ENCODE peak calls at places on chromosomes 7 and 10, in four cellular contexts. T, E, B and F are unnamed samples.

GRCh38 chr7:2971914-2972530 is 71.6 kb downstream of the CARD11 start:
- DNase-seq in T (no peak), E (no peak), B (no peak), F (peak)

GRCh38 chr10:5547934-5548660 is 23.3 kb downstream of the CALML3 start:
- DNase-seq in T (no peak), E (peak), B (no peak), F (peak)

GRCh38 chr7:226281-226882 is 34.0 kb downstream of the FAM20C start:
- DNase-seq in T (no peak), E (no peak), B (no peak), F (no peak)

GRCh38 chr7:111510584-111511378 is 51.5 kb downstream of the IMMP2L start:
- DNase-seq in T (no peak), E (no peak), B (no peak), F (no peak)

GRCh38 chr7:29565982-29566746 is 2.5 kb downstream of the PRR15 start:
- DNase-seq in T (no peak), E (no peak), B (peak), F (peak)

GRCh38 chr7:3300221-3300650 is 816 bp upstream of the SDK1 start:
- DNase-seq in T (no peak), E (peak), B (no peak), F (no peak)

GRCh38 chr10:42754155-42755027 is 28.2 kb upstream of the BMS1 start:
- DNase-seq in T (no peak), E (no peak), B (peak), F (no peak)

GRCh38 chr10:62248465-62248864 is 20.2 kb downstream of the RTKN2 start:
- DNase-seq in T (no peak), E (no peak), B (no peak), F (no peak)

GRCh38 chr7:94301024-94301588 is 93.6 kb upstream of the COL1A2 start:
- DNase-seq in T (no peak), E (no peak), B (peak), F (no peak)